ENCODE peak calls at places on chromosomes 5 and 9, in five cellular contexts. One of them, this sample, is unnamed.

GRCh38 chr5:96026334-96027065 is 64.8 kb upstream of the ELL2 start:
- DNase-seq in stimulated activated CD8-positive, alpha-beta memory T cell treated with anti-CD3 and anti-CD28 coated beads, Interleukin-15, amount 100 ng/mL, for 1 hour: no peak
- DNase-seq in C1 segment of cervical spinal cord: no peak
- DNase-seq in AG08396: no peak
- DNase-seq in T47D: no peak
- DNase-seq in this sample: no peak

GRCh38 chr5:92659246-92659645 is 921.8 kb downstream of the NR2F1-AS1 start:
- DNase-seq in stimulated activated CD8-positive, alpha-beta memory T cell treated with anti-CD3 and anti-CD28 coated beads, Interleukin-15, amount 100 ng/mL, for 1 hour: no peak
- DNase-seq in C1 segment of cervical spinal cord: no peak
- DNase-seq in AG08396: no peak
- DNase-seq in T47D: no peak
- DNase-seq in this sample: no peak

GRCh38 chr9:112789493-112789892 is 38.9 kb downstream of the SNX30 start:
- DNase-seq in T47D: no peak
- DNase-seq in stimulated activated CD8-positive, alpha-beta memory T cell treated with anti-CD3 and anti-CD28 coated beads, Interleukin-15, amount 100 ng/mL, for 1 hour: no peak
- DNase-seq in C1 segment of cervical spinal cord: no peak
- DNase-seq in AG08396: no peak
- DNase-seq in this sample: no peak

GRCh38 chr5:179270581-179271300 is 74.5 kb downstream of the ADAMTS2 start:
- DNase-seq in T47D: no peak
- DNase-seq in stimulated activated CD8-positive, alpha-beta memory T cell treated with anti-CD3 and anti-CD28 coated beads, Interleukin-15, amount 100 ng/mL, for 1 hour: no peak
- DNase-seq in C1 segment of cervical spinal cord: no peak
- DNase-seq in AG08396: no peak
- DNase-seq in this sample: peak; percentile 9

GRCh38 chr9:111851536-111851935 is 45.1 kb upstream of the UGCG start:
- DNase-seq in AG08396: no peak
- DNase-seq in C1 segment of cervical spinal cord: no peak
- DNase-seq in stimulated activated CD8-positive, alpha-beta memory T cell treated with anti-CD3 and anti-CD28 coated beads, Interleukin-15, amount 100 ng/mL, for 1 hour: no peak
- DNase-seq in T47D: peak; percentile 85
- DNase-seq in this sample: no peak

GRCh38 chr9:137304383-137305059 is 2.5 kb upstream of the NRARP start:
- DNase-seq in T47D: no peak
- DNase-seq in C1 segment of cervical spinal cord: no peak
- DNase-seq in AG08396: no peak
- DNase-seq in stimulated activated CD8-positive, alpha-beta memory T cell treated with anti-CD3 and anti-CD28 coated beads, Interleukin-15, amount 100 ng/mL, for 1 hour: no peak
- DNase-seq in this sample: no peak

GRCh38 chr5:25095261-25095660 is 450.5 kb upstream of the CDH10 start:
- DNase-seq in T47D: no peak
- DNase-seq in stimulated activated CD8-positive, alpha-beta memory T cell treated with anti-CD3 and anti-CD28 coated beads, Interleukin-15, amount 100 ng/mL, for 1 hour: no peak
- DNase-seq in C1 segment of cervical spinal cord: no peak
- DNase-seq in AG08396: no peak
- DNase-seq in this sample: no peak

GRCh38 chr9:801399-802071 is 40.0 kb upstream of the DMRT1 start:
- DNase-seq in C1 segment of cervical spinal cord: no peak
- DNase-seq in AG08396: no peak
- DNase-seq in stimulated activated CD8-positive, alpha-beta memory T cell treated with anti-CD3 and anti-CD28 coated beads, Interleukin-15, amount 100 ng/mL, for 1 hour: no peak
- DNase-seq in T47D: no peak
- DNase-seq in this sample: no peak

GRCh38 chr5:149675467-149676201 is 54.5 kb upstream of the PPARGC1B start:
- DNase-seq in AG08396: no peak
- DNase-seq in C1 segment of cervical spinal cord: no peak
- DNase-seq in stimulated activated CD8-positive, alpha-beta memory T cell treated with anti-CD3 and anti-CD28 coated beads, Interleukin-15, amount 100 ng/mL, for 1 hour: no peak
- DNase-seq in T47D: no peak
- DNase-seq in this sample: peak; percentile 90

GRCh38 chr5:84779206-84779605 is 394.5 kb upstream of the EDIL3 start:
- DNase-seq in stimulated activated CD8-positive, alpha-beta memory T cell treated with anti-CD3 and anti-CD28 coated beads, Interleukin-15, amount 100 ng/mL, for 1 hour: no peak
- DNase-seq in AG08396: no peak
- DNase-seq in T47D: no peak
- DNase-seq in C1 segment of cervical spinal cord: no peak
- DNase-seq in this sample: no peak

GRCh38 chr5:78912085-78912771 is 72.9 kb downstream of the ARSB start:
- DNase-seq in C1 segment of cervical spinal cord: no peak
- DNase-seq in AG08396: no peak
- DNase-seq in stimulated activated CD8-positive, alpha-beta memory T cell treated with anti-CD3 and anti-CD28 coated beads, Interleukin-15, amount 100 ng/mL, for 1 hour: no peak
- DNase-seq in T47D: peak; percentile 6
- DNase-seq in this sample: no peak

GRCh38 chr5:31639488-31640011 is 619 bp downstream of the PDZD2 start:
- DNase-seq in T47D: no peak
- DNase-seq in stimulated activated CD8-positive, alpha-beta memory T cell treated with anti-CD3 and anti-CD28 coated beads, Interleukin-15, amount 100 ng/mL, for 1 hour: no peak
- DNase-seq in C1 segment of cervical spinal cord: no peak
- DNase-seq in AG08396: no peak
- DNase-seq in this sample: no peak

GRCh38 chr5:86461169-86461956 is 156.4 kb upstream of the COX7C start:
- DNase-seq in AG08396: no peak
- DNase-seq in T47D: peak; percentile 37
- DNase-seq in C1 segment of cervical spinal cord: no peak
- DNase-seq in stimulated activated CD8-positive, alpha-beta memory T cell treated with anti-CD3 and anti-CD28 coated beads, Interleukin-15, amount 100 ng/mL, for 1 hour: no peak
- DNase-seq in this sample: no peak

GRCh38 chr5:3598236-3598635 is 2.6 kb downstream of the IRX1 start:
- DNase-seq in C1 segment of cervical spinal cord: no peak
- DNase-seq in AG08396: no peak
- DNase-seq in stimulated activated CD8-positive, alpha-beta memory T cell treated with anti-CD3 and anti-CD28 coated beads, Interleukin-15, amount 100 ng/mL, for 1 hour: no peak
- DNase-seq in T47D: no peak
- DNase-seq in this sample: no peak

GRCh38 chr9:23322392-23322791 is 503.6 kb downstream of the ELAVL2 start:
- DNase-seq in AG08396: no peak
- DNase-seq in T47D: peak; percentile 39
- DNase-seq in C1 segment of cervical spinal cord: no peak
- DNase-seq in stimulated activated CD8-positive, alpha-beta memory T cell treated with anti-CD3 and anti-CD28 coated beads, Interleukin-15, amount 100 ng/mL, for 1 hour: no peak
- DNase-seq in this sample: no peak

GRCh38 chr5:172862165-172862801 is 28.2 kb downstream of the ERGIC1 start:
- DNase-seq in T47D: no peak
- DNase-seq in C1 segment of cervical spinal cord: no peak
- DNase-seq in stimulated activated CD8-positive, alpha-beta memory T cell treated with anti-CD3 and anti-CD28 coated beads, Interleukin-15, amount 100 ng/mL, for 1 hour: no peak
- DNase-seq in AG08396: no peak
- DNase-seq in this sample: no peak

GRCh38 chr9:97293207-97293721 is 14.2 kb upstream of the CCDC180 start:
- DNase-seq in T47D: no peak
- DNase-seq in C1 segment of cervical spinal cord: no peak
- DNase-seq in stimulated activated CD8-positive, alpha-beta memory T cell treated with anti-CD3 and anti-CD28 coated beads, Interleukin-15, amount 100 ng/mL, for 1 hour: no peak
- DNase-seq in AG08396: no peak
- DNase-seq in this sample: no peak